ENCODE peak calls at places on chromosomes 16 and 17, in five cellular contexts. F is RWPE1, E is GM23248, T is heart left ventricle, C is coronary artery. S is an unnamed sample.

GRCh38 chr16:57594531-57595031 is 33.8 kb upstream of the ADGRG1 start:
- DNase-seq in E (no peak), T (no peak), C (no peak), F (no peak), S (no peak)

GRCh38 chr17:32487460-32488176 is 825 bp downstream of the CDK5R1 start:
- DNase-seq in F (no peak), C (no peak), T (no peak), E (peak), S (no peak)

GRCh38 chr17:10384175-10384574 is 11.4 kb upstream of the MYH13 start:
- DNase-seq in F (no peak), E (peak), T (no peak), C (no peak), S (no peak)

GRCh38 chr17:6027342-6028024 is 42.7 kb upstream of the WSCD1 start:
- DNase-seq in E (no peak), C (no peak), F (no peak), T (no peak), S (no peak)

GRCh38 chr17:82863941-82864720 is 24.3 kb upstream of the ZNF750 start:
- DNase-seq in C (no peak), T (no peak), F (no peak), E (peak), S (no peak)

GRCh38 chr16:89294486-89294885 is 77.0 kb downstream of the ZNF778 start:
- DNase-seq in C (no peak), F (no peak), T (no peak), E (no peak), S (no peak)

GRCh38 chr17:35449371-35449931 is 885 bp upstream of the SLFN13 start:
- DNase-seq in T (peak), F (no peak), E (peak), C (no peak), S (no peak)

GRCh38 chr17:9240659-9241370 is 219.5 kb downstream of the NTN1 start:
- DNase-seq in E (peak), F (no peak), C (peak), T (peak), S (no peak)

GRCh38 chr17:21425736-21426135 is 49.6 kb downstream of the KCNJ12 start:
- DNase-seq in T (no peak), C (no peak), F (no peak), E (peak), S (no peak)

GRCh38 chr17:5000237-5000639 is 2.5 kb downstream of the KIF1C start:
- DNase-seq in T (peak), C (peak), E (peak), F (no peak), S (no peak)

GRCh38 chr16:88508868-88509748 is 56.0 kb downstream of the ZFPM1 start:
- DNase-seq in F (peak), E (no peak), T (no peak), C (no peak), S (peak)

GRCh38 chr17:48068491-48068961 is 20.4 kb downstream of the NFE2L1 start:
- DNase-seq in T (no peak), C (no peak), F (no peak), E (peak), S (no peak)

GRCh38 chr17:57360266-57360665 is 103.9 kb downstream of the MSI2 start:
- DNase-seq in F (no peak), E (no peak), T (no peak), C (no peak), S (no peak)

GRCh38 chr16:129075-129474 is 9.4 kb downstream of the NPRL3 start:
- DNase-seq in E (no peak), C (no peak), F (no peak), T (no peak), S (no peak)

GRCh38 chr17:488993-489757 is 136.6 kb upstream of the RPH3AL start:
- DNase-seq in E (peak), F (no peak), C (no peak), T (no peak), S (peak)

GRCh38 chr16:57383276-57384247 is 11.3 kb downstream of the CX3CL1 start:
- DNase-seq in E (peak), F (peak), C (no peak), T (no peak), S (no peak)

GRCh38 chr16:85107532-85107931 is 4.7 kb downstream of the CIBAR2 start:
- DNase-seq in C (no peak), F (no peak), T (no peak), E (no peak), S (no peak)
- H3K27ac ChIP-seq in C (no peak), F (no peak), T (no peak), E (no peak), S (no peak)

GRCh38 chr17:40112718-40113109 is 9.1 kb upstream of the MSL1 start:
- DNase-seq in C (peak), F (no peak), E (no peak), T (peak), S (no peak)
- H3K27ac ChIP-seq in C (peak), F (peak), E (peak), T (peak), S (peak)

GRCh38 chr16:67922740-67923139 is 8.9 kb downstream of the CTRL start:
- DNase-seq in T (no peak), F (no peak), C (no peak), E (no peak), S (no peak)
- H3K27ac ChIP-seq in T (no peak), F (peak), C (no peak), E (no peak), S (peak)

GRCh38 chr17:51474764-51475163 is 214.4 kb downstream of the UTP18 start:
- DNase-seq in F (no peak), T (no peak), E (no peak), C (no peak), S (no peak)

GRCh38 chr17:51475650-51476221 is 215.4 kb downstream of the UTP18 start:
- DNase-seq in F (no peak), C (no peak), E (no peak), T (no peak), S (no peak)

GRCh38 chr17:51481370-51481769 is 221.0 kb downstream of the UTP18 start:
- DNase-seq in T (no peak), E (no peak), F (no peak), C (no peak), S (no peak)

GRCh38 chr17:51479303-51479702 is 219.0 kb downstream of the UTP18 start:
- DNase-seq in F (no peak), C (no peak), T (no peak), E (no peak), S (no peak)
- H3K27ac ChIP-seq in F (no peak), C (no peak), T (no peak), E (no peak), S (no peak)

GRCh38 chr17:38751144-38751802 is 1.3 kb upstream of the PSMB3 start:
- DNase-seq in F (no peak), E (peak), T (no peak), C (peak), S (no peak)

GRCh38 chr17:38750044-38750311 is 1.8 kb upstream of the PCGF2 start:
- DNase-seq in E (no peak), C (no peak), T (no peak), F (no peak), S (no peak)

GRCh38 chr17:38751803-38752118 is 780 bp upstream of the PSMB3 start:
- DNase-seq in T (peak), C (peak), E (peak), F (peak), S (no peak)

GRCh38 chr17:38749222-38750043 is 1.3 kb upstream of the PCGF2 start:
- DNase-seq in F (no peak), C (peak), E (peak), T (peak), S (no peak)

DNA sequence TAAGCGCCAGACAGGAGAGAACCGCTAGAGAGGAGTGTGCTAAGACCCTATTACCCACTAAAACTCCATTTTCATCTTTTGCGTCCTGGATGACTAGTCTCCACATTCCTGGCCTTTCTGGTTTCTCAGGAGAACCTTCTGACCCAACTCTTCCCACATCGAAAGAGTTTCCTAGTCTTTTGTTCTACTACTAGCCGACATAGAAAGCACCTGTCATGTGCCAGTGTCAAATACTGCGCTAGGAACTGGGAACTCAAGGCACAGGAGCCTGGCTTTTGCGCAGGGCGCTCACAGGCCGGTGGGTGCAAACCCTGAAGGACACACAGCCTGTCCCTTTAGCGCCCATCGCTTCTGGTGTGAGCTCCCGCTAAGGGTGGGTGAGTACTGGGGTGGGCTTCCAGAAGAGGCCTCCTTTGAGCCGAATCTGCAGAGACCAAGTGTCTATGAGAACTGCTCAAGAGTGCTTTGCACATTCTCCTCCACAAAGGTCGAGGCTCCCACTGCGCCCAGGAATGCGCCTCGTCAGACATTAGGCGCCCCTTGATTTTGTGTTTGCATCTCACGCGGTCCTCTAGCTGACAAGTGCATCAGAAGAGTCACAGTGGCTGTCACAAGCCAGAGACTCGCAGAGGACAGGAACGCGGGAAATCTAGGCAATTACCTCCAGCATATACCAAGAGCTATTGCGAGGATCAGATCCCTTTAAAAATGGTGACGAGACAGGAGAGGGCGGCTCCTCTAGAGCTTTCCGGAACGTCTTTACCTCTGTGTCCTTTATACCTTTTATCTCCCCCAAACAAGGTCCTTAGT is 2.0 kb upstream of the PSMB3 start:
- DNase-seq in E (peak), T (no peak), F (no peak), C (peak), S (no peak)
- H3K27ac ChIP-seq in E (no peak), T (peak), F (peak), C (peak), S (peak)

GRCh38 chr17:77427471-77427991 is 286.8 kb downstream of the SEC14L1 start:
- DNase-seq in C (peak), E (peak), F (peak), T (peak), S (no peak)
- H3K27ac ChIP-seq in C (peak), E (peak), F (peak), T (peak), S (peak)

DNA sequence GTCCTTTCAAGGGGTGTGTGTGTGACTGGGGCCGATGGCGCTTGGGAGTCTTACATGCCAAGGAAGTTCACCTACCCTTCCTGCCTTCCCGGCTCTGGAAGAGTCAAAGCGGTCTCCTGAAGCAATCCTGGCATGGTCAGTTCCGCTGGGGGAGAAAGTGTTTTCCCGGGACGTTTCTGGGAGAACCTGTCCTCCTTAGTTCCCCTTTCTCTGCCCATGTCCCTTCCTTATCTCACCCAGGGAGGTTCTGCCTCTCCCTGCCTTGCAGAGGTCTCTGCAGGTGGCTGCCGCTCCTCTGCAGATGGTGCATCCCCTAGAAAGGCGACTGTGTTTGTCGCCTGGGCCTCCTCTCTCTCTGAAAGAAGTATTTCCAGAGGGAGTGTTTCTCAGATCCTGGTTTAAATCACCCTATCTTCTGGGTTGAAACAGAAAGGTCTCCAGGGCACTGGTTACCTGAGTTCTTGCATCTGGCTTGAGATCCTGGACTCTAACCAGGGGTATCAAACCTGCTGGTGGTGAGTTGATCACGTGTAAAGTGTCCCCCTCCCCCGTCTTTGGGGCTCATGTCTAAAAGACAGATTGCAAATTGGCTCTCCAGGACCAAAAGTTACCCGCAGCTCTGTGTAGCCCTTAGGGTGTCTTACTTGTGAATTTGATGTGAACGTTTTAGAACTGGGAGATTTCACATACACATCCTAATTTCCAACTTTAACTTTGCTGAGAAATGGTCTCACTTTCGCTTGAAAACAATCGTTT is 1.9 kb downstream of the PRKCB start:
- DNase-seq in F (no peak), T (no peak), C (no peak), E (no peak), S (no peak)
- H3K27ac ChIP-seq in F (no peak), T (no peak), C (no peak), E (no peak), S (no peak)

GRCh38 chr17:17525956-17526355 is 29.8 kb upstream of the RASD1 start:
- DNase-seq in F (no peak), C (no peak), E (no peak), T (no peak), S (no peak)

GRCh38 chr17:17525331-17525730 is 29.1 kb upstream of the RASD1 start:
- DNase-seq in F (no peak), C (no peak), E (no peak), T (no peak), S (no peak)

GRCh38 chr17:17527534-17527933 is 31.3 kb upstream of the RASD1 start:
- DNase-seq in T (no peak), E (no peak), C (no peak), F (no peak), S (no peak)

GRCh38 chr17:17528101-17528500 is 31.9 kb upstream of the RASD1 start:
- DNase-seq in E (no peak), C (no peak), F (no peak), T (no peak), S (no peak)

GRCh38 chr17:17526369-17526768 is 30.2 kb upstream of the RASD1 start:
- DNase-seq in F (no peak), C (no peak), E (no peak), T (peak), S (no peak)
- H3K27ac ChIP-seq in F (no peak), C (no peak), E (no peak), T (peak), S (no peak)

DNA sequence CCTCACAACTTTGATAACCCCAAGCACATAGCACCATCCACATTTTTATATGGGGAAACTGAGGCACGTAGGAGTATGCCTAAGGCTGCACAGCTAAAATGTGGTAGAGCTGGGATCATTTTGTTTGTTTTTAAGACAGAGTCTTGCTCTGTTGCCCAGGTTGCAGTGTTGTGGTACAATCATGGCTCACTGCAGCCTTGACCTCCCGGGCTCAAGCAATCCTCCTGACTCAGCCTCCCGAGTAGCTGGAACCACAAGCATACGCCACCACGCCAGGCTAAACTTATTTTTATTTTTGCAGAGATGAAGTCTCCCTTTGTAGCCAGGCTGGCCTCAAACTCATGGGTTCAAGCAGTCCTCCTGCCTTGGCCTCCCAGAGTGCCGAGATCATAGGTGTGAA is 81.0 kb upstream of the GSE1 start:
- DNase-seq in C (no peak), T (no peak), E (no peak), F (no peak), S (no peak)
- H3K27ac ChIP-seq in C (no peak), T (peak), E (no peak), F (no peak), S (no peak)

S was measured in epithelial cell of prostate.